ENCODE peak calls at places on chromosomes 1 and 21, in eight cellular contexts. J is HCT116, L is body of pancreas, X is H1, W is ovary, N is upper lobe of left lung, E is testis, Z is heart left ventricle. R is an unnamed sample.

GRCh38 chr1:11858968-11859871 is 475 bp upstream of the NPPB start:
- DNase-seq in J (no peak), L (peak; percentile 67), X (peak; percentile 94), W (peak; percentile 84), N (peak; percentile 47), E (peak; percentile 75), Z (peak; percentile 70), R (peak; percentile 43)

GRCh38 chr1:234716907-234717375 is 107.0 kb upstream of the IRF2BP2 start:
- DNase-seq in J (no peak), L (no peak), X (no peak), W (no peak), N (peak; percentile 70), E (no peak), Z (no peak), R (no peak)

GRCh38 chr1:232474821-232475220 is 155.1 kb downstream of the SIPA1L2 start:
- DNase-seq in J (no peak), L (no peak), X (no peak), W (no peak), N (no peak), E (no peak), Z (no peak), R (no peak)

GRCh38 chr1:43708006-43708412 is 673 bp downstream of the ST3GAL3 start:
- DNase-seq in J (no peak), L (no peak), X (no peak), W (no peak), N (no peak), E (peak; percentile 31), Z (peak; percentile 15), R (no peak)

GRCh38 chr1:227940791-227941241 is 6.9 kb downstream of the WNT9A start:
- DNase-seq in J (no peak), L (no peak), X (no peak), W (peak; percentile 17), N (peak; percentile 20), E (no peak), Z (peak; percentile 7), R (no peak)

GRCh38 chr1:11384170-11384554 is 94.8 kb upstream of the DISP3 start:
- DNase-seq in J (no peak), L (no peak), X (no peak), W (no peak), N (no peak), E (no peak), Z (no peak), R (no peak)

GRCh38 chr1:228502522-228502921 is 15.3 kb downstream of the RNF187 start:
- DNase-seq in J (no peak), L (no peak), X (no peak), W (no peak), N (no peak), E (no peak), Z (no peak), R (no peak)

GRCh38 chr1:181033128-181033798 is 520 bp upstream of the MR1 start:
- DNase-seq in J (peak; percentile 18), L (peak; percentile 34), X (no peak), W (peak; percentile 36), N (peak; percentile 73), E (peak; percentile 33), Z (peak; percentile 42), R (no peak)

GRCh38 chr1:155001688-155002474 is 721 bp upstream of the ZBTB7B start:
- DNase-seq in J (peak; percentile 99), L (peak; percentile 100), X (peak; percentile 99), W (peak; percentile 99), N (peak; percentile 100), E (peak; percentile 100), Z (peak; percentile 100), R (peak; percentile 100)

GRCh38 chr21:43882952-43883492 is 18.0 kb downstream of the AGPAT3 start:
- DNase-seq in J (no peak), L (no peak), X (no peak), W (no peak), N (no peak), E (no peak), Z (no peak), R (no peak)

GRCh38 chr1:231236131-231236571 is 4.9 kb upstream of the GNPAT start:
- DNase-seq in J (no peak), L (no peak), X (no peak), W (no peak), N (no peak), E (no peak), Z (no peak), R (no peak)

GRCh38 chr1:1361233-1361981 is 3.1 kb upstream of the MXRA8 start:
- DNase-seq in J (no peak), L (no peak), X (no peak), W (no peak), N (no peak), E (no peak), Z (no peak), R (peak; percentile 27)

GRCh38 chr1:114437812-114438211 is 73.2 kb downstream of the TRIM33 start:
- DNase-seq in J (no peak), L (no peak), X (no peak), W (no peak), N (peak; percentile 28), E (no peak), Z (no peak), R (no peak)

GRCh38 chr1:114435088-114435715 is 75.8 kb downstream of the TRIM33 start:
- DNase-seq in J (no peak), L (no peak), X (no peak), W (no peak), N (no peak), E (no peak), Z (no peak), R (no peak)

GRCh38 chr1:114441332-114441731 is 69.7 kb downstream of the TRIM33 start:
- DNase-seq in J (no peak), L (no peak), X (no peak), W (no peak), N (no peak), E (no peak), Z (no peak), R (no peak)

GRCh38 chr1:114439369-114439768 is 71.6 kb downstream of the TRIM33 start:
- DNase-seq in J (no peak), L (no peak), X (no peak), W (no peak), N (no peak), E (no peak), Z (no peak), R (no peak)

GRCh38 chr1:114436799-114437198 is 74.2 kb downstream of the TRIM33 start:
- DNase-seq in J (no peak), L (no peak), X (no peak), W (no peak), N (no peak), E (no peak), Z (no peak), R (no peak)
- TF ChIP-seq POLR2A in J (no peak), L (no peak), X (no peak), W (no peak), N (no peak), E (no peak), Z (no peak), R (no peak)

GRCh38 chr1:215523128-215523861 is 43.8 kb upstream of the KCTD3 start:
- DNase-seq in J (peak; percentile 6), L (no peak), X (no peak), W (no peak), N (no peak), E (no peak), Z (no peak), R (no peak)
- TF ChIP-seq POLR2A in J (no peak), L (no peak), X (no peak), W (no peak), N (no peak), E (no peak), Z (no peak), R (no peak)

GRCh38 chr1:24761582-24761981 is 16.3 kb downstream of the CLIC4 start:
- DNase-seq in J (no peak), L (no peak), X (no peak), W (no peak), N (no peak), E (no peak), Z (no peak), R (no peak)
- TF ChIP-seq POLR2A in J (no peak), L (no peak), X (no peak), W (no peak), N (no peak), E (no peak), Z (no peak), R (no peak)

GRCh38 chr1:229625893-229626831 is at the start of the genes TAF5L and URB2:
- DNase-seq in J (peak; percentile 77), L (peak; percentile 88), X (peak; percentile 87), W (peak; percentile 89), N (peak; percentile 91), E (peak; percentile 88), Z (peak; percentile 89), R (peak; percentile 87)
- TF ChIP-seq POLR2A in J (no peak), L (peak; percentile 47), X (no peak), W (no peak), N (peak; percentile 71), E (no peak), Z (no peak), R (no peak)

GRCh38 chr1:17439250-17440073 is at the start of gene RCC2:
- DNase-seq in J (peak; percentile 43), L (peak; percentile 63), X (peak; percentile 75), W (peak; percentile 79), N (peak; percentile 64), E (peak; percentile 73), Z (peak; percentile 70), R (peak; percentile 42)
- TF ChIP-seq POLR2A in J (peak; percentile 71), L (no peak), X (no peak), W (no peak), N (no peak), E (no peak), Z (no peak), R (peak; percentile 13)

GRCh38 chr1:175612286-175612685 is 131.1 kb downstream of the TNR start:
- DNase-seq in J (no peak), L (no peak), X (no peak), W (no peak), N (no peak), E (no peak), Z (no peak), R (no peak)
- TF ChIP-seq POLR2A in J (no peak), L (no peak), X (no peak), W (no peak), N (no peak), E (no peak), Z (no peak), R (no peak)

GRCh38 chr1:52554267-52554640 is 1.4 kb upstream of the TUT4 start:
- DNase-seq in J (no peak), L (no peak), X (no peak), W (no peak), N (no peak), E (no peak), Z (no peak), R (no peak)

GRCh38 chr1:52553372-52554266 is 727 bp upstream of the TUT4 start:
- DNase-seq in J (peak; percentile 42), L (peak; percentile 78), X (peak; percentile 91), W (peak; percentile 92), N (peak; percentile 87), E (peak; percentile 92), Z (peak; percentile 88), R (peak; percentile 87)

GRCh38 chr1:52551476-52552235 is 1.2 kb downstream of the TUT4 start:
- DNase-seq in J (no peak), L (no peak), X (no peak), W (no peak), N (no peak), E (peak; percentile 52), Z (no peak), R (no peak)

GRCh38 chr1:52552236-52552504 is 722 bp downstream of the TUT4 start:
- DNase-seq in J (no peak), L (peak; percentile 35), X (no peak), W (peak; percentile 62), N (peak; percentile 49), E (peak; percentile 75), Z (peak; percentile 29), R (peak; percentile 53)

GRCh38 chr1:52552505-52553371 is at the start of gene TUT4:
- DNase-seq in J (peak; percentile 48), L (peak; percentile 76), X (peak; percentile 84), W (peak; percentile 87), N (peak; percentile 65), E (peak; percentile 85), Z (peak; percentile 85), R (peak; percentile 80)
- TF ChIP-seq POLR2A in J (peak; percentile 57), L (peak; percentile 41), X (no peak), W (peak; percentile 18), N (peak; percentile 54), E (no peak), Z (no peak), R (peak; percentile 24)

R was measured in uterus.